ENCODE peak calls at places on chromosomes 6 and 20, in four cellular contexts. One of them, this sample, is unnamed.
A peak's percentile ranks its signal among the peaks of the same experiment; 100 is the strongest.

GRCh38 chr20:32697608-32698007 is 23.9 kb upstream of the C20orf203 start:
- DNase-seq in K562: no peak
- DNase-seq in GM12892: no peak
- DNase-seq in SK-N-SH: no peak
- DNase-seq in this sample: no peak

GRCh38 chr6:118748311-118749062 is 97.1 kb upstream of the CEP85L start:
- DNase-seq in K562: no peak
- DNase-seq in GM12892: no peak
- DNase-seq in SK-N-SH: peak; percentile 50
- DNase-seq in this sample: no peak

GRCh38 chr6:14922306-14922705 is 323.6 kb upstream of the JARID2 start:
- DNase-seq in K562: no peak
- DNase-seq in GM12892: no peak
- DNase-seq in SK-N-SH: peak; percentile 34
- DNase-seq in this sample: no peak

GRCh38 chr20:5729348-5729747 is 20.9 kb upstream of the SHLD1 start:
- DNase-seq in K562: no peak
- DNase-seq in GM12892: no peak
- DNase-seq in SK-N-SH: no peak
- DNase-seq in this sample: no peak

GRCh38 chr20:33210371-33210770 is 6.8 kb upstream of the BPIFA3 start:
- DNase-seq in K562: no peak
- DNase-seq in GM12892: no peak
- DNase-seq in SK-N-SH: no peak
- DNase-seq in this sample: no peak

GRCh38 chr6:141483561-141484061 is 649.1 kb upstream of the GJE1 start:
- DNase-seq in K562: no peak
- DNase-seq in GM12892: no peak
- DNase-seq in SK-N-SH: no peak
- DNase-seq in this sample: peak; percentile 16

GRCh38 chr6:121201108-121201507 is 133.2 kb downstream of the TBC1D32 start:
- DNase-seq in K562: no peak
- DNase-seq in GM12892: no peak
- DNase-seq in SK-N-SH: no peak
- DNase-seq in this sample: no peak

GRCh38 chr6:150550244-150550643 is 49.4 kb upstream of the PLEKHG1 start:
- DNase-seq in K562: no peak
- DNase-seq in GM12892: no peak
- DNase-seq in SK-N-SH: no peak
- DNase-seq in this sample: no peak

GRCh38 chr6:53375851-53376250 is 27.1 kb upstream of the ELOVL5 start:
- DNase-seq in K562: no peak
- DNase-seq in GM12892: no peak
- DNase-seq in SK-N-SH: no peak
- DNase-seq in this sample: no peak

GRCh38 chr6:71123051-71123450 is 165.6 kb upstream of the OGFRL1 start:
- DNase-seq in K562: no peak
- DNase-seq in GM12892: no peak
- DNase-seq in SK-N-SH: no peak
- DNase-seq in this sample: no peak

GRCh38 chr6:4687989-4688947 is 87.9 kb upstream of the CDYL start:
- DNase-seq in K562: peak; percentile 82
- DNase-seq in GM12892: no peak
- DNase-seq in SK-N-SH: no peak
- DNase-seq in this sample: no peak

GRCh38 chr6:148177589-148178233 is 164.9 kb upstream of the SASH1 start:
- DNase-seq in K562: peak; percentile 34
- DNase-seq in GM12892: no peak
- DNase-seq in SK-N-SH: peak; percentile 36
- DNase-seq in this sample: peak; percentile 6

GRCh38 chr6:165910184-165910583 is 247.1 kb upstream of the PDE10A start:
- DNase-seq in K562: no peak
- DNase-seq in GM12892: no peak
- DNase-seq in SK-N-SH: no peak
- DNase-seq in this sample: no peak

GRCh38 chr20:60050193-60050960 is 92.2 kb downstream of the CDH26 start:
- DNase-seq in K562: no peak
- DNase-seq in GM12892: no peak
- DNase-seq in SK-N-SH: no peak
- DNase-seq in this sample: no peak

GRCh38 chr6:163416380-163416629 is 1.8 kb downstream of the QKI start:
- DNase-seq in K562: no peak
- DNase-seq in GM12892: no peak
- DNase-seq in SK-N-SH: no peak
- DNase-seq in this sample: no peak

GRCh38 chr6:93017213-93017612 is 402.1 kb downstream of the EPHA7 start:
- DNase-seq in K562: no peak
- DNase-seq in GM12892: no peak
- DNase-seq in SK-N-SH: no peak
- DNase-seq in this sample: no peak

GRCh38 chr6:3353504-3353903 is 94.8 kb downstream of the PSMG4 start:
- DNase-seq in K562: no peak
- DNase-seq in GM12892: no peak
- DNase-seq in SK-N-SH: no peak
- DNase-seq in this sample: no peak

GRCh38 chr6:34053721-34054120 is 92.2 kb downstream of the GRM4 start:
- DNase-seq in K562: no peak
- DNase-seq in GM12892: no peak
- DNase-seq in SK-N-SH: no peak
- DNase-seq in this sample: no peak

GRCh38 chr20:33005132-33005566 is 916 bp upstream of the SUN5 start:
- DNase-seq in K562: peak; percentile 53
- DNase-seq in GM12892: no peak
- DNase-seq in SK-N-SH: no peak
- DNase-seq in this sample: no peak

GRCh38 chr6:157528931-157529653 is 148.1 kb downstream of the ZDHHC14 start:
- DNase-seq in K562: no peak
- DNase-seq in GM12892: no peak
- DNase-seq in SK-N-SH: no peak
- DNase-seq in this sample: no peak

GRCh38 chr6:111759836-111760785 is 113.1 kb downstream of the FYN start:
- DNase-seq in K562: no peak
- DNase-seq in GM12892: no peak
- DNase-seq in SK-N-SH: peak; percentile 65
- DNase-seq in this sample: no peak

GRCh38 chr20:57712851-57713504 is 3.2 kb upstream of the PMEPA1 start:
- DNase-seq in K562: no peak
- DNase-seq in GM12892: no peak
- DNase-seq in SK-N-SH: no peak
- DNase-seq in this sample: no peak

GRCh38 chr6:131159578-131159977 is 24.3 kb downstream of the AKAP7 start:
- DNase-seq in K562: no peak
- DNase-seq in GM12892: no peak
- DNase-seq in SK-N-SH: no peak
- DNase-seq in this sample: no peak

GRCh38 chr20:38725959-38726848 is 1.9 kb downstream of the SLC32A1 start:
- DNase-seq in K562: peak; percentile 79
- DNase-seq in GM12892: peak; percentile 52
- DNase-seq in SK-N-SH: peak; percentile 91
- DNase-seq in this sample: peak; percentile 48

GRCh38 chr6:43817192-43817591 is 47.2 kb downstream of the VEGFA start:
- DNase-seq in K562: peak; percentile 81
- DNase-seq in GM12892: no peak
- DNase-seq in SK-N-SH: no peak
- DNase-seq in this sample: no peak

GRCh38 chr6:76026101-76026500 is 46.4 kb downstream of the IMPG1 start:
- DNase-seq in K562: no peak
- DNase-seq in GM12892: no peak
- DNase-seq in SK-N-SH: no peak
- DNase-seq in this sample: no peak

GRCh38 chr6:134539865-134540323 is 222.0 kb upstream of the SGK1 start:
- DNase-seq in K562: no peak
- DNase-seq in GM12892: no peak
- DNase-seq in SK-N-SH: no peak
- DNase-seq in this sample: no peak

GRCh38 chr6:156175971-156176421 is 601.2 kb upstream of the ARID1B start:
- DNase-seq in K562: no peak
- DNase-seq in GM12892: no peak
- DNase-seq in SK-N-SH: peak; percentile 64
- DNase-seq in this sample: no peak

GRCh38 chr6:165849539-165850430 is 186.7 kb upstream of the PDE10A start:
- DNase-seq in K562: no peak
- DNase-seq in GM12892: no peak
- DNase-seq in SK-N-SH: no peak
- DNase-seq in this sample: no peak

GRCh38 chr6:31860349-31860748 is 2.3 kb downstream of the NEU1 start:
- DNase-seq in K562: no peak
- DNase-seq in GM12892: no peak
- DNase-seq in SK-N-SH: no peak
- DNase-seq in this sample: no peak

GRCh38 chr20:57392130-57392445 is 892 bp downstream of the RBM38 start:
- DNase-seq in K562: no peak
- DNase-seq in GM12892: no peak
- DNase-seq in SK-N-SH: no peak
- DNase-seq in this sample: no peak

GRCh38 chr6:101117397-101118185 is 236.5 kb upstream of the ASCC3 start:
- DNase-seq in K562: no peak
- DNase-seq in GM12892: no peak
- DNase-seq in SK-N-SH: no peak
- DNase-seq in this sample: no peak

GRCh38 chr6:106014930-106015329 is 71.2 kb upstream of the PRDM1 start:
- DNase-seq in K562: no peak
- DNase-seq in GM12892: no peak
- DNase-seq in SK-N-SH: no peak
- DNase-seq in this sample: no peak

GRCh38 chr6:142696689-142697088 is 248.3 kb downstream of the HIVEP2 start:
- DNase-seq in K562: no peak
- DNase-seq in GM12892: no peak
- DNase-seq in SK-N-SH: no peak
- DNase-seq in this sample: no peak

GRCh38 chr20:46483879-46484278 is 29.5 kb downstream of the ZNF334 start:
- DNase-seq in K562: no peak
- DNase-seq in GM12892: no peak
- DNase-seq in SK-N-SH: no peak
- DNase-seq in this sample: no peak

GRCh38 chr6:156068870-156069269 is 613.2 kb upstream of the NOX3 start:
- DNase-seq in K562: no peak
- DNase-seq in GM12892: no peak
- DNase-seq in SK-N-SH: peak; percentile 3
- DNase-seq in this sample: no peak

GRCh38 chr6:42199106-42199981 is 4.6 kb upstream of the GUCA1B start:
- DNase-seq in K562: peak; percentile 94
- DNase-seq in GM12892: no peak
- DNase-seq in SK-N-SH: no peak
- DNase-seq in this sample: no peak

DNA sequence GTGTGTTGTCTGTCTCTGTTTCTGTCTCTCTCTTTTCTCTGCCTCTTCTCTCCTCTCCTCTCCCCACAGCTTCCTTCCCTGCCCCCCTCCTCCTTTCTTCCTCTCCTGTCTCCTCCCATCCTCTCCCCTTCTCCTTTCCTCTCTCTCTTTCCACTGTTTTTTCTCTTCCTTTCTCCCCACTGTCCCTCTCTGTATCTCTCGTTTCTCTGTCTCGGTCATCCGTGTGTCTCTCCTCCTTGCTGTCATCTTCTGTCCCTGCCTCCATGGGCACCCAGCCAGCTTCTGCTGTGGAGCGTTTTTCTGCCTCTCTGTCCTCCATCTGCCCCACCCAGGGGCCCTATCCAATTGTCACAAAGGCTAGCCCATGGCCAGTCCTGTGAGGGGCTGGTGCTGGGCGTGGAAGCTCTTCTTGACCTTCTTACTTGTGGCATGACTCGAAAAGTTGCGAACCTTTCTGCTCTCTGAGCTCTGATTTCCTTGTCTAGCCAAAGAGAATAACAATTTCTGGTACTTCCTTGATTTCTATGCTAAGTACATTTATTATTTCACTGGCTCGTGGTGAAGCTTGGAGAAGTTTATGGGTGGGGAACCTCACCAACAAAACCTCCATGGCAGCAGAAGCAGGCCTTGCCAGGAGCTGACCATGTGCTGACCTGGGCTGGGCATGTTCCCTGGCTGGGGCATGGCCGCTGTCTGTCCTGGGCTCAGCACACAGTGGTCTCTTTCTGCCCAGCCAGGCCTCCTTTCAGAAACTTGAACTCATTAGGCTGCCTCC is 69.3 kb downstream of the CEBPB start:
- DNase-seq in K562: peak; percentile 42
- DNase-seq in GM12892: no peak
- DNase-seq in SK-N-SH: no peak
- DNase-seq in this sample: no peak
- TF ChIP-seq TAF1 in K562: no peak
- TF ChIP-seq TAF1 in GM12892: no peak
- TF ChIP-seq TAF1 in SK-N-SH: no peak
- TF ChIP-seq TAF1 in this sample: no peak

GRCh38 chr6:74075323-74075722 is 379.3 kb downstream of the CD109 start:
- DNase-seq in K562: no peak
- DNase-seq in GM12892: no peak
- DNase-seq in SK-N-SH: no peak
- DNase-seq in this sample: no peak
- TF ChIP-seq TAF1 in K562: no peak
- TF ChIP-seq TAF1 in GM12892: no peak
- TF ChIP-seq TAF1 in SK-N-SH: no peak
- TF ChIP-seq TAF1 in this sample: no peak

DNA sequence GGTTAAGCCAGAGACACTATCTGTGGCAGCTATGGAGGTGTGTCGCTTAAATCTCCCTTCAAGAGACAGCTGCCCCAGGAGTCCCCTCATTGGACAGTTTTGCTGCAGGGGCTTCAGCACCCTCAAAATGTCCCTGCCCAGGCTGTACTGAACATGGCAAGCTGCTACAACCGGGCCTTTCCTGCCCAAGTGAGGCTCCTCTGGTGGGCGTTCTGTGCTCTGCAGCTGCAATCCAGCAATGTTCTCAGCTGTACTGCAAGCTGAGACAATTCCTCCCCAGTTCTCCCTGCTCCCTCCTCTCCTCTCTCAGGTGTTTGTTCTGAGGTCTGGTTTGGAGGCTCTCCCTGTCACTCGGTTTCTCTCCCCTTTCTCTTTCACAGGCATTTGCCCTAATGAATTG is 190.8 kb upstream of the LAMP5 start:
- DNase-seq in K562: peak; percentile 2
- DNase-seq in GM12892: no peak
- DNase-seq in SK-N-SH: peak; percentile 16
- DNase-seq in this sample: no peak
- TF ChIP-seq TAF1 in K562: no peak
- TF ChIP-seq TAF1 in GM12892: no peak
- TF ChIP-seq TAF1 in SK-N-SH: no peak
- TF ChIP-seq TAF1 in this sample: no peak

GRCh38 chr20:19658137-19658536 is 99.9 kb upstream of the RIN2 start:
- DNase-seq in K562: no peak
- DNase-seq in GM12892: peak; percentile 40
- DNase-seq in SK-N-SH: no peak
- DNase-seq in this sample: no peak
- TF ChIP-seq TAF1 in K562: no peak
- TF ChIP-seq TAF1 in GM12892: no peak
- TF ChIP-seq TAF1 in SK-N-SH: no peak
- TF ChIP-seq TAF1 in this sample: no peak

This sample was measured in GM12891.